ENCODE peak calls at places on chromosomes 11 and 22, in four cellular contexts. Q is activated CD8-positive, alpha-beta T cell treated with anti-CD3 and anti-CD28 coated beads, Interleukin-2, amount 10 ng/mL, durations not matched to agents 7 days and 5 days; M is frontal cortex; J is cardiac muscle cell. L is an unnamed sample.
A peak's percentile ranks its signal among the peaks of the same experiment; 100 is the strongest.

GRCh38 chr22:19152942-19153883 is 3.1 kb upstream of the GSC2 start:
- DNase-seq in Q (no peak), M (no peak), J (no peak), L (no peak)

GRCh38 chr22:50169181-50169759 is 1.3 kb upstream of the PANX2 start:
- DNase-seq in Q (no peak), M (no peak), J (peak; percentile 24), L (no peak)

GRCh38 chr11:8098879-8099278 is 17.9 kb downstream of the TUB start:
- DNase-seq in Q (no peak), M (no peak), J (no peak), L (peak; percentile 56)

GRCh38 chr11:92384807-92385206 is 160.2 kb downstream of the FAT3 start:
- DNase-seq in Q (no peak), M (no peak), J (peak; percentile 10), L (no peak)

GRCh38 chr22:30781271-30781875 is 86.7 kb downstream of the OSBP2 start:
- DNase-seq in Q (no peak), M (no peak), J (no peak), L (no peak)

GRCh38 chr11:44733877-44734276 is 7.1 kb downstream of the TSPAN18 start:
- DNase-seq in Q (no peak), M (no peak), J (no peak), L (no peak)

GRCh38 chr22:23230348-23231068 is 50.2 kb downstream of the BCR start:
- DNase-seq in Q (no peak), M (no peak), J (no peak), L (no peak)

GRCh38 chr11:10478574-10479550 is 23.8 kb downstream of the AMPD3 start:
- DNase-seq in Q (no peak), M (no peak), J (no peak), L (no peak)

GRCh38 chr22:45207981-45208664 is 32.6 kb downstream of the KIAA0930 start:
- DNase-seq in Q (no peak), M (no peak), J (no peak), L (no peak)

GRCh38 chr22:24327827-24328226 is 57.2 kb downstream of the SPECC1L start:
- DNase-seq in Q (no peak), M (no peak), J (no peak), L (no peak)

GRCh38 chr11:19276859-19277808 is 36.4 kb upstream of the E2F8 start:
- DNase-seq in Q (no peak), M (no peak), J (peak; percentile 21), L (no peak)

GRCh38 chr11:6438979-6439571 is 1.7 kb downstream of the HPX start:
- DNase-seq in Q (peak; percentile 43), M (no peak), J (peak; percentile 69), L (no peak)

GRCh38 chr11:61586792-61587430 is 6.0 kb upstream of the SYT7 start:
- DNase-seq in Q (no peak), M (no peak), J (no peak), L (no peak)

GRCh38 chr22:19069451-19069850 is 52.8 kb downstream of the DGCR2 start:
- DNase-seq in Q (no peak), M (no peak), J (no peak), L (no peak)

GRCh38 chr22:27650572-27650971 is 151.0 kb downstream of the MN1 start:
- DNase-seq in Q (no peak), M (no peak), J (no peak), L (no peak)

GRCh38 chr11:8621147-8621546 is 27.1 kb upstream of the STK33 start:
- DNase-seq in Q (no peak), M (no peak), J (no peak), L (no peak)

GRCh38 chr11:12017243-12017678 is 8.8 kb upstream of the DKK3 start:
- DNase-seq in Q (no peak), M (no peak), J (peak; percentile 90), L (no peak)

GRCh38 chr11:120881591-120881990 is 142.3 kb upstream of the TBCEL start:
- DNase-seq in Q (no peak), M (no peak), J (peak; percentile 11), L (no peak)

GRCh38 chr22:41833369-41834004 is 582 bp downstream of the SREBF2 start:
- DNase-seq in Q (peak; percentile 51), M (peak; percentile 51), J (peak; percentile 23), L (peak; percentile 65)

GRCh38 chr11:57438345-57439280 is 11.7 kb upstream of the SLC43A3 start:
- DNase-seq in Q (no peak), M (no peak), J (no peak), L (no peak)

GRCh38 chr11:95792200-95792599 is 1.9 kb downstream of the CEP57 start:
- DNase-seq in Q (no peak), M (no peak), J (no peak), L (no peak)

GRCh38 chr22:37269930-37270678 is 12.2 kb upstream of the CYTH4 start:
- DNase-seq in Q (no peak), M (no peak), J (no peak), L (no peak)

GRCh38 chr11:132704796-132705375 is 827.4 kb downstream of the OPCML start:
- DNase-seq in Q (no peak), M (no peak), J (no peak), L (no peak)

GRCh38 chr11:6572215-6572614 is 31.2 kb downstream of the RRP8 start:
- DNase-seq in Q (no peak), M (no peak), J (peak; percentile 81), L (no peak)

GRCh38 chr11:46378811-46379482 is 2.5 kb upstream of the MDK start:
- DNase-seq in Q (no peak), M (no peak), J (no peak), L (no peak)

L was measured in right atrium auricular region.